ENCODE peak calls at places on chromosomes 12 and 14, in eight cellular contexts. S is RWPE1, K is A673, V is HCT116, J is left ventricle myocardium inferior, Q is tibial artery, D is cardiac muscle cell, W is GM06990. N is an unnamed sample.

GRCh38 chr12:27979145-27979544 is 6.6 kb upstream of the PTHLH start:
- DNase-seq in V (no peak), J (no peak), Q (no peak), S (no peak), D (no peak), W (no peak), K (no peak), N (no peak)

GRCh38 chr14:72524230-72524629 is 369.7 kb downstream of the DPF3 start:
- DNase-seq in S (no peak), W (no peak), J (no peak), D (no peak), Q (no peak), K (no peak), V (no peak), N (no peak)

GRCh38 chr12:100058482-100059029 is 73.8 kb upstream of the ANKS1B start:
- DNase-seq in K (peak), Q (no peak), V (no peak), D (peak), W (peak), J (no peak), S (peak), N (no peak)

GRCh38 chr12:75337905-75338304 is 3.4 kb downstream of the GLIPR1L1 start:
- DNase-seq in S (no peak), W (no peak), K (no peak), Q (no peak), D (no peak), J (no peak), V (no peak), N (no peak)

GRCh38 chr14:72999316-72999715 is 27.6 kb downstream of the ZFYVE1 start:
- DNase-seq in J (no peak), K (no peak), Q (no peak), V (no peak), D (no peak), W (no peak), S (no peak), N (no peak)

GRCh38 chr14:58533417-58533816 is 104.3 kb upstream of the DACT1 start:
- DNase-seq in J (no peak), V (no peak), W (no peak), Q (no peak), S (no peak), D (peak), K (peak), N (no peak)

GRCh38 chr14:75334191-75335051 is 55.8 kb downstream of the FOS start:
- DNase-seq in J (peak), W (peak), K (no peak), D (no peak), S (no peak), Q (no peak), V (no peak), N (peak)

GRCh38 chr12:2284321-2284813 is 231.6 kb downstream of the CACNA1C start:
- DNase-seq in D (no peak), K (peak), W (no peak), V (no peak), Q (peak), J (no peak), S (no peak), N (no peak)

GRCh38 chr12:119340604-119341003 is 6.1 kb downstream of the CCDC60 start:
- DNase-seq in K (no peak), S (no peak), Q (no peak), D (no peak), J (no peak), W (no peak), V (no peak), N (no peak)

GRCh38 chr14:82854851-82855250 is 1321.2 kb upstream of the SEL1L start:
- DNase-seq in D (peak), W (no peak), J (no peak), K (peak), V (no peak), S (no peak), Q (no peak), N (no peak)

GRCh38 chr14:67962215-67962644 is 142.7 kb downstream of the RAD51B start:
- DNase-seq in Q (no peak), S (no peak), K (no peak), V (no peak), D (no peak), W (peak), J (no peak), N (no peak)

GRCh38 chr12:51953011-51953568 is 1.6 kb downstream of the ACVR1B start:
- DNase-seq in W (no peak), S (no peak), J (no peak), K (no peak), D (no peak), V (no peak), Q (no peak), N (no peak)

GRCh38 chr12:31906581-31907286 is 52.5 kb upstream of the RESF1 start:
- DNase-seq in K (no peak), S (no peak), D (no peak), V (no peak), W (peak), Q (no peak), J (no peak), N (no peak)

GRCh38 chr12:2845280-2845679 is 10.4 kb upstream of the NRIP2 start:
- DNase-seq in D (no peak), S (no peak), V (no peak), K (peak), J (peak), W (no peak), Q (peak), N (no peak)

GRCh38 chr12:18799561-18799960 is 61.6 kb downstream of the CAPZA3 start:
- DNase-seq in S (no peak), K (no peak), D (no peak), W (no peak), J (no peak), V (no peak), Q (no peak), N (no peak)

GRCh38 chr14:68808696-68809095 is 15.8 kb upstream of the ZFP36L1 start:
- DNase-seq in K (no peak), D (no peak), V (no peak), W (no peak), J (no peak), S (no peak), Q (no peak), N (peak)

GRCh38 chr12:82910246-82910893 is 223.7 kb downstream of the TMTC2 start:
- DNase-seq in Q (no peak), D (no peak), W (no peak), J (no peak), K (no peak), V (no peak), S (no peak), N (no peak)

GRCh38 chr12:62715086-62715786 is 219.7 kb downstream of the PPM1H start:
- DNase-seq in Q (no peak), W (no peak), J (peak), K (no peak), V (no peak), D (no peak), S (no peak), N (no peak)

GRCh38 chr12:116545936-116546335 is 13.2 kb upstream of the MAP1LC3B2 start:
- DNase-seq in W (no peak), K (no peak), S (no peak), Q (peak), J (no peak), D (no peak), V (no peak), N (no peak)

GRCh38 chr12:32197421-32197820 is 90.8 kb downstream of the BICD1 start:
- DNase-seq in W (no peak), K (no peak), Q (no peak), V (no peak), S (no peak), J (no peak), D (no peak), N (no peak)

GRCh38 chr12:57940052-57940914 is 1.1 kb upstream of the ATP23 start:
- DNase-seq in V (no peak), Q (no peak), K (no peak), W (no peak), D (no peak), J (no peak), S (no peak), N (no peak)

GRCh38 chr14:97109234-97109633 is 312.1 kb downstream of the VRK1 start:
- DNase-seq in S (no peak), D (no peak), Q (no peak), W (no peak), J (no peak), V (no peak), K (no peak), N (no peak)

GRCh38 chr12:93742086-93742934 is 65.1 kb downstream of the CRADD start:
- DNase-seq in W (peak), D (peak), Q (peak), K (peak), S (peak), J (peak), V (peak), N (peak)

GRCh38 chr14:54570651-54571415 is 3.9 kb downstream of the SAMD4A start:
- DNase-seq in S (peak), K (peak), Q (no peak), J (no peak), V (no peak), D (no peak), W (no peak), N (no peak)

GRCh38 chr12:12715459-12716150 is 1.6 kb upstream of the CDKN1B start:
- DNase-seq in J (no peak), Q (no peak), D (no peak), K (no peak), V (no peak), S (no peak), W (peak), N (peak)

GRCh38 chr12:49556391-49557186 is 11.4 kb downstream of the MCRS1 start:
- DNase-seq in K (no peak), V (no peak), D (no peak), S (no peak), J (no peak), Q (no peak), W (no peak), N (no peak)

GRCh38 chr12:110591508-110592051 is 8.5 kb upstream of the PPTC7 start:
- DNase-seq in D (peak), Q (no peak), J (no peak), V (no peak), K (no peak), S (no peak), W (no peak), N (no peak)

GRCh38 chr14:97029800-97030199 is 232.6 kb downstream of the VRK1 start:
- DNase-seq in V (no peak), K (no peak), J (no peak), W (no peak), D (no peak), Q (no peak), S (no peak), N (no peak)

GRCh38 chr12:1907652-1908611 is 10.5 kb downstream of the CACNA2D4 start:
- DNase-seq in V (no peak), K (peak), S (peak), Q (peak), D (no peak), W (no peak), J (no peak), N (peak)

GRCh38 chr14:61766136-61766535 is 3.9 kb downstream of the SNAPC1 start:
- DNase-seq in Q (no peak), K (no peak), D (no peak), V (no peak), J (no peak), W (no peak), S (no peak), N (no peak)

GRCh38 chr14:43765474-43765873 is 741.6 kb downstream of the FSCB start:
- DNase-seq in S (no peak), V (no peak), K (peak), Q (no peak), D (no peak), J (no peak), W (no peak), N (no peak)

GRCh38 chr14:32473476-32473875 is 144.4 kb downstream of the AKAP6 start:
- DNase-seq in Q (no peak), K (no peak), D (no peak), J (peak), S (peak), V (no peak), W (no peak), N (no peak)

GRCh38 chr14:84493779-84494178 is 1036.2 kb upstream of the FLRT2 start:
- DNase-seq in J (no peak), Q (no peak), W (no peak), D (no peak), V (no peak), K (peak), S (no peak), N (no peak)

GRCh38 chr14:72745991-72746980 is 147.6 kb downstream of the DPF3 start:
- DNase-seq in S (peak), K (no peak), W (no peak), V (no peak), J (no peak), Q (no peak), D (no peak), N (no peak)

GRCh38 chr12:56590237-56590830 is 39.8 kb downstream of the BAZ2A start:
- DNase-seq in W (no peak), S (no peak), K (peak), Q (no peak), J (no peak), V (no peak), D (peak), N (no peak)

GRCh38 chr12:80068173-80068572 is 31.2 kb upstream of the OTOGL start:
- DNase-seq in V (no peak), K (no peak), D (no peak), Q (no peak), S (no peak), J (no peak), W (no peak), N (no peak)

GRCh38 chr12:64696065-64696741 is 63.0 kb downstream of the GNS start:
- DNase-seq in K (peak), D (peak), S (peak), J (no peak), Q (no peak), V (no peak), W (no peak), N (no peak)
- TF ChIP-seq CTCF in K (peak), D (peak), S (peak), J (peak), Q (peak), V (peak), W (no peak), N (no peak)

DNA sequence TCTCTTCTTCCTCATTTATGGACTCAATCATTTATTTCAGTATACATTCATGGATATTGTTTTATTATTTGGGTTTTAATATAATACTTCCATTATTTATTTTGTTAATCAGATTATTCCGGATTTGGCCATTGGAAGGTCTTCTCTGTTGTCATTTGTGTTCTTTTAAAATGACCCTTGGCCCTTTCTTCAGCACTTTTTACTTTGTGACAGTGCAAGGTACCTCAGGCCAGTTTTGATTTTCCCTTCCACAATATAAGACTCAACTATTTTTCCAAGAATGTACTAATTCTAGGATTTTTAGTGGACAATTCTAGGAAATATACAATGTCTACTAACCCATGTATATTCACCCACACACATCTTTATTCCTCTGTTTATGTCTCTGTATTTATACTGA is 521.4 kb upstream of the FOXG1 start:
- DNase-seq in D (no peak), V (no peak), K (no peak), Q (no peak), S (no peak), J (no peak), W (no peak), N (no peak)
- TF ChIP-seq CTCF in D (no peak), V (no peak), K (no peak), Q (no peak), S (no peak), J (no peak), W (no peak), N (no peak)

GRCh38 chr14:88232783-88233182 is 90.3 kb downstream of the KCNK10 start:
- DNase-seq in Q (no peak), V (no peak), D (peak), J (no peak), S (no peak), K (no peak), W (no peak), N (no peak)

GRCh38 chr14:88231626-88232025 is 91.4 kb downstream of the KCNK10 start:
- DNase-seq in D (no peak), Q (no peak), S (no peak), W (no peak), K (no peak), J (no peak), V (no peak), N (no peak)

GRCh38 chr14:88229428-88229827 is 93.6 kb downstream of the KCNK10 start:
- DNase-seq in Q (no peak), W (no peak), V (no peak), D (no peak), K (no peak), J (no peak), S (no peak), N (no peak)

GRCh38 chr14:88234442-88234841 is 88.6 kb downstream of the KCNK10 start:
- DNase-seq in J (no peak), S (no peak), K (no peak), V (no peak), Q (no peak), W (no peak), D (no peak), N (no peak)

GRCh38 chr14:88233915-88234314 is 89.2 kb downstream of the KCNK10 start:
- DNase-seq in K (peak), V (peak), J (no peak), W (no peak), S (no peak), D (peak), Q (no peak), N (no peak)
- TF ChIP-seq CTCF in K (peak), V (peak), J (no peak), W (peak), S (peak), D (peak), Q (no peak), N (no peak)

GRCh38 chr14:103739793-103740501 is 24.3 kb downstream of the ZFYVE21 start:
- DNase-seq in V (no peak), J (no peak), D (no peak), K (no peak), Q (peak), S (no peak), W (no peak), N (no peak)
- TF ChIP-seq CTCF in V (no peak), J (no peak), D (no peak), K (no peak), Q (no peak), S (no peak), W (no peak), N (no peak)

GRCh38 chr12:47980779-47981495 is 17.5 kb downstream of the TMEM106C start:
- DNase-seq in K (no peak), D (no peak), V (no peak), W (no peak), S (no peak), Q (no peak), J (no peak), N (no peak)

GRCh38 chr12:47982770-47983169 is 19.4 kb downstream of the TMEM106C start:
- DNase-seq in V (no peak), S (no peak), J (no peak), K (no peak), W (no peak), D (no peak), Q (no peak), N (no peak)

GRCh38 chr12:47980172-47980571 is 16.8 kb downstream of the TMEM106C start:
- DNase-seq in W (no peak), V (no peak), J (no peak), S (no peak), D (no peak), Q (no peak), K (no peak), N (no peak)

GRCh38 chr12:47982311-47982710 is 18.9 kb downstream of the TMEM106C start:
- DNase-seq in D (no peak), K (no peak), J (no peak), Q (no peak), S (no peak), W (no peak), V (no peak), N (no peak)

GRCh38 chr12:47981496-47982260 is 18.3 kb downstream of the TMEM106C start:
- DNase-seq in S (no peak), Q (no peak), J (no peak), K (no peak), D (no peak), V (no peak), W (no peak), N (no peak)
- TF ChIP-seq CTCF in S (no peak), Q (no peak), J (no peak), K (no peak), D (no peak), V (no peak), W (no peak), N (no peak)

GRCh38 chr14:64293976-64294671 is at the start of gene ESR2:
- DNase-seq in W (peak), S (no peak), K (peak), Q (no peak), J (peak), D (peak), V (no peak), N (peak)
- TF ChIP-seq CTCF in W (peak), S (no peak), K (peak), Q (no peak), J (no peak), D (peak), V (no peak), N (peak)

N was measured in Peyer's patch.